ENCODE peak calls at places on chromosome 18, in ten cellular contexts. One of them, this sample, is unnamed.

GRCh38 chr18:35099911-35100310 is 58.7 kb downstream of the MAPRE2 start:
- DNase-seq in ureter: no peak
- DNase-seq in HuH-7.5: no peak
- DNase-seq in HT1080: peak; percentile 34
- DNase-seq in AG09319: no peak
- DNase-seq in foreskin fibroblast: peak; percentile 46
- DNase-seq in non-pigmented ciliary epithelial cell: no peak
- DNase-seq in skeletal muscle cell: peak; percentile 7
- DNase-seq in A172: no peak
- DNase-seq in stimulated activated CD4-positive, alpha-beta T cell treated with anti-CD3 and anti-CD28 coated beads, TNF-alpha, amount 100 ng/mL, for 48 hours: no peak
- DNase-seq in this sample: no peak

GRCh38 chr18:13035249-13035914 is 44.2 kb downstream of the CEP192 start:
- DNase-seq in ureter: no peak
- DNase-seq in HuH-7.5: no peak
- DNase-seq in HT1080: peak; percentile 8
- DNase-seq in AG09319: no peak
- DNase-seq in foreskin fibroblast: no peak
- DNase-seq in non-pigmented ciliary epithelial cell: no peak
- DNase-seq in skeletal muscle cell: no peak
- DNase-seq in A172: no peak
- DNase-seq in stimulated activated CD4-positive, alpha-beta T cell treated with anti-CD3 and anti-CD28 coated beads, TNF-alpha, amount 100 ng/mL, for 48 hours: no peak
- DNase-seq in this sample: no peak

GRCh38 chr18:41906528-41907256 is 48.3 kb upstream of the PIK3C3 start:
- DNase-seq in ureter: no peak
- DNase-seq in HuH-7.5: no peak
- DNase-seq in HT1080: peak; percentile 70
- DNase-seq in AG09319: no peak
- DNase-seq in foreskin fibroblast: peak; percentile 32
- DNase-seq in non-pigmented ciliary epithelial cell: peak; percentile 45
- DNase-seq in skeletal muscle cell: peak; percentile 21
- DNase-seq in A172: peak; percentile 63
- DNase-seq in stimulated activated CD4-positive, alpha-beta T cell treated with anti-CD3 and anti-CD28 coated beads, TNF-alpha, amount 100 ng/mL, for 48 hours: peak; percentile 11
- DNase-seq in this sample: no peak

GRCh38 chr18:10406172-10406663 is 48.2 kb upstream of the APCDD1 start:
- DNase-seq in ureter: no peak
- DNase-seq in HuH-7.5: no peak
- DNase-seq in HT1080: no peak
- DNase-seq in AG09319: no peak
- DNase-seq in foreskin fibroblast: no peak
- DNase-seq in non-pigmented ciliary epithelial cell: no peak
- DNase-seq in skeletal muscle cell: no peak
- DNase-seq in A172: no peak
- DNase-seq in stimulated activated CD4-positive, alpha-beta T cell treated with anti-CD3 and anti-CD28 coated beads, TNF-alpha, amount 100 ng/mL, for 48 hours: no peak
- DNase-seq in this sample: no peak

GRCh38 chr18:74171910-74172606 is 23.7 kb downstream of the TIMM21 start:
- DNase-seq in ureter: no peak
- DNase-seq in HuH-7.5: no peak
- DNase-seq in HT1080: no peak
- DNase-seq in AG09319: no peak
- DNase-seq in foreskin fibroblast: no peak
- DNase-seq in non-pigmented ciliary epithelial cell: no peak
- DNase-seq in skeletal muscle cell: no peak
- DNase-seq in A172: no peak
- DNase-seq in stimulated activated CD4-positive, alpha-beta T cell treated with anti-CD3 and anti-CD28 coated beads, TNF-alpha, amount 100 ng/mL, for 48 hours: no peak
- DNase-seq in this sample: no peak

GRCh38 chr18:48534364-48534763 is 4.5 kb upstream of the CTIF start:
- DNase-seq in ureter: no peak
- DNase-seq in HuH-7.5: no peak
- DNase-seq in HT1080: peak; percentile 58
- DNase-seq in AG09319: no peak
- DNase-seq in foreskin fibroblast: peak; percentile 82
- DNase-seq in non-pigmented ciliary epithelial cell: no peak
- DNase-seq in skeletal muscle cell: peak; percentile 63
- DNase-seq in A172: peak; percentile 48
- DNase-seq in stimulated activated CD4-positive, alpha-beta T cell treated with anti-CD3 and anti-CD28 coated beads, TNF-alpha, amount 100 ng/mL, for 48 hours: no peak
- DNase-seq in this sample: no peak

GRCh38 chr18:3463052-3463451 is 13.1 kb downstream of the TGIF1 start:
- DNase-seq in ureter: no peak
- DNase-seq in HuH-7.5: no peak
- DNase-seq in HT1080: no peak
- DNase-seq in AG09319: no peak
- DNase-seq in foreskin fibroblast: no peak
- DNase-seq in non-pigmented ciliary epithelial cell: no peak
- DNase-seq in skeletal muscle cell: no peak
- DNase-seq in A172: no peak
- DNase-seq in stimulated activated CD4-positive, alpha-beta T cell treated with anti-CD3 and anti-CD28 coated beads, TNF-alpha, amount 100 ng/mL, for 48 hours: no peak
- DNase-seq in this sample: no peak

GRCh38 chr18:48036641-48037421 is 106.4 kb upstream of the SMAD2 start:
- DNase-seq in ureter: peak; percentile 36
- DNase-seq in HuH-7.5: no peak
- DNase-seq in HT1080: no peak
- DNase-seq in AG09319: no peak
- DNase-seq in foreskin fibroblast: no peak
- DNase-seq in non-pigmented ciliary epithelial cell: no peak
- DNase-seq in skeletal muscle cell: no peak
- DNase-seq in A172: no peak
- DNase-seq in stimulated activated CD4-positive, alpha-beta T cell treated with anti-CD3 and anti-CD28 coated beads, TNF-alpha, amount 100 ng/mL, for 48 hours: no peak
- DNase-seq in this sample: no peak

GRCh38 chr18:57088883-57089282 is 58.0 kb upstream of the BOD1L2 start:
- DNase-seq in ureter: no peak
- DNase-seq in HuH-7.5: no peak
- DNase-seq in HT1080: no peak
- DNase-seq in AG09319: no peak
- DNase-seq in foreskin fibroblast: no peak
- DNase-seq in non-pigmented ciliary epithelial cell: no peak
- DNase-seq in skeletal muscle cell: no peak
- DNase-seq in A172: no peak
- DNase-seq in stimulated activated CD4-positive, alpha-beta T cell treated with anti-CD3 and anti-CD28 coated beads, TNF-alpha, amount 100 ng/mL, for 48 hours: no peak
- DNase-seq in this sample: no peak

GRCh38 chr18:62625019-62625418 is 90.3 kb upstream of the PHLPP1 start:
- DNase-seq in ureter: no peak
- DNase-seq in HuH-7.5: no peak
- DNase-seq in HT1080: peak; percentile 94
- DNase-seq in AG09319: peak; percentile 39
- DNase-seq in foreskin fibroblast: no peak
- DNase-seq in non-pigmented ciliary epithelial cell: no peak
- DNase-seq in skeletal muscle cell: no peak
- DNase-seq in A172: peak; percentile 84
- DNase-seq in stimulated activated CD4-positive, alpha-beta T cell treated with anti-CD3 and anti-CD28 coated beads, TNF-alpha, amount 100 ng/mL, for 48 hours: no peak
- DNase-seq in this sample: no peak

GRCh38 chr18:39685303-39685902 is 2119.8 kb upstream of the CELF4 start:
- DNase-seq in ureter: no peak
- DNase-seq in HuH-7.5: no peak
- DNase-seq in HT1080: no peak
- DNase-seq in AG09319: no peak
- DNase-seq in foreskin fibroblast: no peak
- DNase-seq in non-pigmented ciliary epithelial cell: no peak
- DNase-seq in skeletal muscle cell: no peak
- DNase-seq in A172: no peak
- DNase-seq in stimulated activated CD4-positive, alpha-beta T cell treated with anti-CD3 and anti-CD28 coated beads, TNF-alpha, amount 100 ng/mL, for 48 hours: no peak
- DNase-seq in this sample: no peak

GRCh38 chr18:74476154-74476553 is 19.0 kb upstream of the DIPK1C start:
- DNase-seq in ureter: peak; percentile 35
- DNase-seq in HuH-7.5: peak; percentile 50
- DNase-seq in HT1080: peak; percentile 31
- DNase-seq in AG09319: no peak
- DNase-seq in foreskin fibroblast: no peak
- DNase-seq in non-pigmented ciliary epithelial cell: no peak
- DNase-seq in skeletal muscle cell: no peak
- DNase-seq in A172: no peak
- DNase-seq in stimulated activated CD4-positive, alpha-beta T cell treated with anti-CD3 and anti-CD28 coated beads, TNF-alpha, amount 100 ng/mL, for 48 hours: no peak
- DNase-seq in this sample: peak; percentile 43

GRCh38 chr18:79962835-79963657 is 1.4 kb upstream of the HSBP1L1 start:
- DNase-seq in ureter: no peak
- DNase-seq in HuH-7.5: no peak
- DNase-seq in HT1080: no peak
- DNase-seq in AG09319: no peak
- DNase-seq in foreskin fibroblast: no peak
- DNase-seq in non-pigmented ciliary epithelial cell: no peak
- DNase-seq in skeletal muscle cell: no peak
- DNase-seq in A172: no peak
- DNase-seq in stimulated activated CD4-positive, alpha-beta T cell treated with anti-CD3 and anti-CD28 coated beads, TNF-alpha, amount 100 ng/mL, for 48 hours: no peak
- DNase-seq in this sample: no peak

GRCh38 chr18:28723506-28723905 is 546.6 kb upstream of the CDH2 start:
- DNase-seq in ureter: no peak
- DNase-seq in HuH-7.5: no peak
- DNase-seq in HT1080: no peak
- DNase-seq in AG09319: no peak
- DNase-seq in foreskin fibroblast: no peak
- DNase-seq in non-pigmented ciliary epithelial cell: no peak
- DNase-seq in skeletal muscle cell: no peak
- DNase-seq in A172: no peak
- DNase-seq in stimulated activated CD4-positive, alpha-beta T cell treated with anti-CD3 and anti-CD28 coated beads, TNF-alpha, amount 100 ng/mL, for 48 hours: no peak
- DNase-seq in this sample: no peak

GRCh38 chr18:76573325-76574025 is 78.4 kb upstream of the ZNF516 start:
- DNase-seq in ureter: no peak
- DNase-seq in HuH-7.5: no peak
- DNase-seq in HT1080: peak; percentile 71
- DNase-seq in AG09319: no peak
- DNase-seq in foreskin fibroblast: peak; percentile 59
- DNase-seq in non-pigmented ciliary epithelial cell: no peak
- DNase-seq in skeletal muscle cell: peak; percentile 43
- DNase-seq in A172: peak; percentile 39
- DNase-seq in stimulated activated CD4-positive, alpha-beta T cell treated with anti-CD3 and anti-CD28 coated beads, TNF-alpha, amount 100 ng/mL, for 48 hours: no peak
- DNase-seq in this sample: no peak

GRCh38 chr18:3799515-3799914 is 349.5 kb downstream of the TGIF1 start:
- DNase-seq in ureter: no peak
- DNase-seq in HuH-7.5: no peak
- DNase-seq in HT1080: no peak
- DNase-seq in AG09319: no peak
- DNase-seq in foreskin fibroblast: no peak
- DNase-seq in non-pigmented ciliary epithelial cell: no peak
- DNase-seq in skeletal muscle cell: no peak
- DNase-seq in A172: no peak
- DNase-seq in stimulated activated CD4-positive, alpha-beta T cell treated with anti-CD3 and anti-CD28 coated beads, TNF-alpha, amount 100 ng/mL, for 48 hours: no peak
- DNase-seq in this sample: no peak

GRCh38 chr18:79640875-79641274 is 38.7 kb upstream of the CTDP1 start:
- DNase-seq in ureter: no peak
- DNase-seq in HuH-7.5: no peak
- DNase-seq in HT1080: no peak
- DNase-seq in AG09319: no peak
- DNase-seq in foreskin fibroblast: no peak
- DNase-seq in non-pigmented ciliary epithelial cell: no peak
- DNase-seq in skeletal muscle cell: no peak
- DNase-seq in A172: no peak
- DNase-seq in stimulated activated CD4-positive, alpha-beta T cell treated with anti-CD3 and anti-CD28 coated beads, TNF-alpha, amount 100 ng/mL, for 48 hours: no peak
- DNase-seq in this sample: no peak

GRCh38 chr18:8260319-8260718 is 348.9 kb upstream of the RAB12 start:
- DNase-seq in ureter: no peak
- DNase-seq in HuH-7.5: no peak
- DNase-seq in HT1080: peak; percentile 59
- DNase-seq in AG09319: no peak
- DNase-seq in foreskin fibroblast: no peak
- DNase-seq in non-pigmented ciliary epithelial cell: no peak
- DNase-seq in skeletal muscle cell: no peak
- DNase-seq in A172: peak; percentile 54
- DNase-seq in stimulated activated CD4-positive, alpha-beta T cell treated with anti-CD3 and anti-CD28 coated beads, TNF-alpha, amount 100 ng/mL, for 48 hours: no peak
- DNase-seq in this sample: no peak

GRCh38 chr18:9422816-9423519 is 52.3 kb upstream of the RALBP1 start:
- DNase-seq in ureter: peak; percentile 85
- DNase-seq in HuH-7.5: no peak
- DNase-seq in HT1080: peak; percentile 28
- DNase-seq in AG09319: no peak
- DNase-seq in foreskin fibroblast: no peak
- DNase-seq in non-pigmented ciliary epithelial cell: no peak
- DNase-seq in skeletal muscle cell: no peak
- DNase-seq in A172: peak; percentile 21
- DNase-seq in stimulated activated CD4-positive, alpha-beta T cell treated with anti-CD3 and anti-CD28 coated beads, TNF-alpha, amount 100 ng/mL, for 48 hours: no peak
- DNase-seq in this sample: no peak

GRCh38 chr18:22739243-22739642 is 193.9 kb upstream of the RBBP8 start:
- DNase-seq in ureter: no peak
- DNase-seq in HuH-7.5: no peak
- DNase-seq in HT1080: no peak
- DNase-seq in AG09319: no peak
- DNase-seq in foreskin fibroblast: no peak
- DNase-seq in non-pigmented ciliary epithelial cell: no peak
- DNase-seq in skeletal muscle cell: no peak
- DNase-seq in A172: no peak
- DNase-seq in stimulated activated CD4-positive, alpha-beta T cell treated with anti-CD3 and anti-CD28 coated beads, TNF-alpha, amount 100 ng/mL, for 48 hours: no peak
- DNase-seq in this sample: no peak

GRCh38 chr18:54946149-54946581 is 13.1 kb downstream of the CCDC68 start:
- DNase-seq in ureter: no peak
- DNase-seq in HuH-7.5: no peak
- DNase-seq in HT1080: peak; percentile 54
- DNase-seq in AG09319: no peak
- DNase-seq in foreskin fibroblast: no peak
- DNase-seq in non-pigmented ciliary epithelial cell: no peak
- DNase-seq in skeletal muscle cell: no peak
- DNase-seq in A172: peak; percentile 25
- DNase-seq in stimulated activated CD4-positive, alpha-beta T cell treated with anti-CD3 and anti-CD28 coated beads, TNF-alpha, amount 100 ng/mL, for 48 hours: no peak
- DNase-seq in this sample: peak; percentile 60

GRCh38 chr18:9126337-9126736 is 10.2 kb upstream of the ANKRD12 start:
- DNase-seq in ureter: no peak
- DNase-seq in HuH-7.5: no peak
- DNase-seq in HT1080: no peak
- DNase-seq in AG09319: no peak
- DNase-seq in foreskin fibroblast: no peak
- DNase-seq in non-pigmented ciliary epithelial cell: no peak
- DNase-seq in skeletal muscle cell: no peak
- DNase-seq in A172: no peak
- DNase-seq in stimulated activated CD4-positive, alpha-beta T cell treated with anti-CD3 and anti-CD28 coated beads, TNF-alpha, amount 100 ng/mL, for 48 hours: no peak
- DNase-seq in this sample: no peak

GRCh38 chr18:3815991-3816390 is 366.0 kb downstream of the TGIF1 start:
- DNase-seq in ureter: no peak
- DNase-seq in HuH-7.5: no peak
- DNase-seq in HT1080: no peak
- DNase-seq in AG09319: no peak
- DNase-seq in foreskin fibroblast: no peak
- DNase-seq in non-pigmented ciliary epithelial cell: no peak
- DNase-seq in skeletal muscle cell: no peak
- DNase-seq in A172: no peak
- DNase-seq in stimulated activated CD4-positive, alpha-beta T cell treated with anti-CD3 and anti-CD28 coated beads, TNF-alpha, amount 100 ng/mL, for 48 hours: no peak
- DNase-seq in this sample: no peak

This sample was measured in left cardiac atrium.